ENCODE peak calls at places on chromosomes 6 and 20, in nine cellular contexts. H is tibial nerve, M is pancreas, V is psoas muscle, L is IMR-90, Q is cardiac muscle cell, G is lower lobe of right lung, J is PC-9, K is stomach. N is an unnamed sample.

GRCh38 chr6:56515081-56515905 is 127.4 kb downstream of the DST start:
- DNase-seq in H (no peak), M (no peak), V (no peak), L (no peak), Q (no peak), G (no peak), J (no peak), K (no peak), N (no peak)

GRCh38 chr6:25709761-25710160 is 44.8 kb upstream of the SLC17A4 start:
- DNase-seq in H (no peak), M (no peak), V (no peak), L (no peak), Q (no peak), G (no peak), J (no peak), K (no peak), N (no peak)

GRCh38 chr6:39937686-39938333 is 3.5 kb upstream of the MOCS1 start:
- DNase-seq in H (no peak), M (no peak), V (no peak), L (no peak), Q (no peak), G (no peak), J (no peak), K (no peak), N (no peak)

GRCh38 chr20:9306521-9306920 is 207.9 kb upstream of the LAMP5 start:
- DNase-seq in H (no peak), M (no peak), V (no peak), L (peak; percentile 93), Q (peak; percentile 90), G (no peak), J (peak; percentile 6), K (no peak), N (no peak)

GRCh38 chr6:41422156-41422555 is 86.7 kb downstream of the NCR2 start:
- DNase-seq in H (no peak), M (no peak), V (no peak), L (no peak), Q (no peak), G (no peak), J (no peak), K (no peak), N (no peak)

GRCh38 chr20:19944772-19945459 is 72.2 kb upstream of the NAA20 start:
- DNase-seq in H (no peak), M (no peak), V (no peak), L (peak; percentile 67), Q (peak; percentile 32), G (no peak), J (no peak), K (no peak), N (no peak)

GRCh38 chr20:43992885-43993284 is 78.2 kb downstream of the TOX2 start:
- DNase-seq in H (no peak), M (no peak), V (no peak), L (no peak), Q (no peak), G (no peak), J (no peak), K (no peak), N (no peak)

GRCh38 chr6:134577998-134578397 is 260.1 kb upstream of the SGK1 start:
- DNase-seq in H (no peak), M (no peak), V (no peak), L (peak; percentile 59), Q (peak; percentile 20), G (no peak), J (no peak), K (no peak), N (no peak)

GRCh38 chr6:145151624-145152023 is 583.7 kb downstream of the EPM2A start:
- DNase-seq in H (no peak), M (no peak), V (no peak), L (peak; percentile 5), Q (peak; percentile 7), G (no peak), J (no peak), K (no peak), N (no peak)

GRCh38 chr20:51469046-51469445 is 73.5 kb downstream of the NFATC2 start:
- DNase-seq in H (no peak), M (no peak), V (no peak), L (no peak), Q (no peak), G (no peak), J (no peak), K (no peak), N (no peak)

GRCh38 chr6:150248300-150248699 is 105.5 kb downstream of the PPP1R14C start:
- DNase-seq in H (no peak), M (no peak), V (no peak), L (no peak), Q (no peak), G (no peak), J (no peak), K (no peak), N (no peak)

GRCh38 chr6:165245287-165245686 is 64.1 kb downstream of the C6orf118 start:
- DNase-seq in H (no peak), M (no peak), V (no peak), L (peak; percentile 2), Q (peak; percentile 58), G (no peak), J (no peak), K (no peak), N (no peak)

GRCh38 chr6:149935246-149935645 is 6.6 kb upstream of the ULBP2 start:
- DNase-seq in H (no peak), M (no peak), V (no peak), L (peak; percentile 34), Q (no peak), G (no peak), J (no peak), K (no peak), N (no peak)

DNA sequence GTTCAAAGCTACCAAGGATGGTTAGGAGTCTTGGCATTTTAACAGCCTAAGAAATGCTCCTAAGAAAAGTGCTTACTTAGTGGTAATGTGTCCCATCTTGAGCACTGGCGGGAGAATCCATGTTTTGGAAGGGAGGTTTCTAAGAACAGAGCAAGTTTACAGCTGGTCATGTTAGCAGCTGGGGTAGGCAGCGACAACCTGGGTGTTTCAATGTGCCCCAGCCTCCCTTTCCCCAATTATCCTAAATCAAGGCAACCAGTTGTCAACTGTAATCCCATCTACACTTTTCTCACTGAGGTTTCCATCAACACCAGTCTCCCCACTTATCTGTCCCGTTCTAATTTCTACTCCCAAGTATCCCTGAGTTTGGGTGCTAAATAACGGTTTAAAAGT is 1.7 kb upstream of the JAG1 start:
- DNase-seq in H (no peak), M (no peak), V (no peak), L (no peak), Q (no peak), G (no peak), J (no peak), K (no peak), N (no peak)
- H3K4me3 ChIP-seq in H (no peak overlapping the region), M (no peak overlapping the region), V (peak overlapping the region; percentile 97), L (no peak overlapping the region), Q (no peak overlapping the region), G (peak overlapping the region; percentile 81), J (peak overlapping the region; percentile 84), K (peak overlapping the region; percentile 93), N (peak overlapping the region; percentile 67)

GRCh38 chr6:33169286-33170175 is 22.7 kb downstream of the COL11A2 start:
- DNase-seq in H (no peak), M (no peak), V (no peak), L (no peak), Q (no peak), G (no peak), J (no peak), K (no peak), N (no peak)

GRCh38 chr6:33171889-33172203 is 20.4 kb downstream of the COL11A2 start:
- DNase-seq in H (no peak), M (no peak), V (no peak), L (no peak), Q (no peak), G (no peak), J (no peak), K (no peak), N (no peak)

GRCh38 chr6:33168624-33169023 is 23.6 kb downstream of the COL11A2 start:
- DNase-seq in H (no peak), M (no peak), V (no peak), L (no peak), Q (no peak), G (no peak), J (no peak), K (no peak), N (no peak)

GRCh38 chr6:33171096-33171888 is 21.0 kb downstream of the COL11A2 start:
- DNase-seq in H (no peak), M (no peak), V (no peak), L (no peak), Q (no peak), G (no peak), J (no peak), K (no peak), N (no peak)

GRCh38 chr6:33170176-33171095 is 21.8 kb downstream of the COL11A2 start:
- DNase-seq in H (no peak), M (no peak), V (no peak), L (no peak), Q (no peak), G (no peak), J (no peak), K (no peak), N (no peak)
- H3K27ac ChIP-seq in H (no peak overlapping the region), M (no peak overlapping the region), V (no peak overlapping the region), L (no peak overlapping the region), Q (no peak overlapping the region), G (no peak overlapping the region), J (no peak overlapping the region), K (no peak overlapping the region), N (no peak overlapping the region)

GRCh38 chr20:25299801-25300200 is 51.9 kb downstream of the PYGB start:
- DNase-seq in H (no peak), M (peak; percentile 53), V (no peak), L (peak; percentile 33), Q (no peak), G (no peak), J (peak; percentile 49), K (no peak), N (no peak)
- TF ChIP-seq CTCF in H (no peak), M (no peak), V (no peak), L (no peak), Q (no peak), G (no peak), J (no peak), K (no peak), N (no peak)

DNA sequence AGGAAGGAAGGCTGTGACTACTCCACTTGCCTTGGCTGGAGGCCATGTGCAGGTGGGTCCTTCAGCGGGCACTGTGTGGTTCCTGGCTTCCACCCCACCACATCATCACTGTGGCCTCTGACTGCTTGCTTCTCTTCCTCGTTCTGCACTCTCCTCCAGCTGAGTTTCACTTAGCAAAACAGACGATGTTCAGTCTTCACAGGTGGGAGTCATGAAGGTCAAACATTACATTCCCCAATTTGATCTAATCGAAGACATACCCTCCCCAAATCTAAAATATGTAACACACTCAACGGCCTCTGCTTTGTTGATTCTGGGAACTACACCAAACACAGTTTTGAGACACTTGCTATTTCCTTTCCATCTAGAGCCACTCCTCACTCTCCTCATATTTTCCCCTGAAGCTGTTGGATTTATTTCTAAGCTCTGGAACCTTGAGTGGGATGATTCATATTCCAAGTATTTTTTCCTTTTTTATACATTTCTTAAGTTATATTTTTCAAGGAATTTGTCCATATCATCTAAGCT is 132.5 kb upstream of the FOXA2 start:
- DNase-seq in H (no peak), M (no peak), V (no peak), L (peak; percentile 7), Q (peak; percentile 41), G (peak; percentile 79), J (peak; percentile 81), K (peak; percentile 46), N (peak; percentile 75)
- H3K4me3 ChIP-seq in H (no peak overlapping the region), M (no peak overlapping the region), V (no peak overlapping the region), L (no peak overlapping the region), Q (no peak overlapping the region), G (no peak overlapping the region), J (no peak overlapping the region), K (no peak overlapping the region), N (no peak overlapping the region)